ENCODE peak calls at places on chromosome 14, in five cellular contexts. One of them, this sample, is unnamed.

GRCh38 chr14:38210587-38211257 is 3.0 kb downstream of the SSTR1 start:
- DNase-seq in thyroid gland: peak; percentile 13
- DNase-seq in OCI-LY7: no peak
- DNase-seq in activated CD4-positive, CD25-positive, alpha-beta regulatory T cell: no peak
- DNase-seq in Calu3: no peak
- DNase-seq in this sample: no peak

GRCh38 chr14:34257505-34257904 is 204.5 kb downstream of the SPTSSA start:
- DNase-seq in Calu3: no peak
- DNase-seq in thyroid gland: no peak
- DNase-seq in activated CD4-positive, CD25-positive, alpha-beta regulatory T cell: no peak
- DNase-seq in OCI-LY7: no peak
- DNase-seq in this sample: no peak

GRCh38 chr14:95609398-95609990 is 74.6 kb downstream of the GLRX5 start:
- DNase-seq in thyroid gland: peak; percentile 8
- DNase-seq in Calu3: peak; percentile 46
- DNase-seq in OCI-LY7: peak; percentile 81
- DNase-seq in activated CD4-positive, CD25-positive, alpha-beta regulatory T cell: no peak
- DNase-seq in this sample: peak; percentile 18

GRCh38 chr14:79161576-79161975 is 991.4 kb downstream of the NRXN3 start:
- DNase-seq in OCI-LY7: no peak
- DNase-seq in activated CD4-positive, CD25-positive, alpha-beta regulatory T cell: no peak
- DNase-seq in Calu3: no peak
- DNase-seq in thyroid gland: peak; percentile 2
- DNase-seq in this sample: no peak

GRCh38 chr14:73153272-73153671 is 17.0 kb downstream of the PSEN1 start:
- DNase-seq in Calu3: no peak
- DNase-seq in OCI-LY7: no peak
- DNase-seq in thyroid gland: no peak
- DNase-seq in activated CD4-positive, CD25-positive, alpha-beta regulatory T cell: no peak
- DNase-seq in this sample: no peak

GRCh38 chr14:80095623-80096022 is 115.7 kb downstream of the DIO2 start:
- DNase-seq in Calu3: no peak
- DNase-seq in OCI-LY7: no peak
- DNase-seq in thyroid gland: no peak
- DNase-seq in activated CD4-positive, CD25-positive, alpha-beta regulatory T cell: no peak
- DNase-seq in this sample: no peak

GRCh38 chr14:104650057-104650980 is 39.1 kb upstream of the INF2 start:
- DNase-seq in thyroid gland: peak; percentile 55
- DNase-seq in activated CD4-positive, CD25-positive, alpha-beta regulatory T cell: peak; percentile 55
- DNase-seq in Calu3: peak; percentile 83
- DNase-seq in OCI-LY7: peak; percentile 77
- DNase-seq in this sample: no peak

GRCh38 chr14:88129306-88130056 is 124.5 kb downstream of the GPR65 start:
- DNase-seq in thyroid gland: no peak
- DNase-seq in Calu3: no peak
- DNase-seq in activated CD4-positive, CD25-positive, alpha-beta regulatory T cell: no peak
- DNase-seq in OCI-LY7: no peak
- DNase-seq in this sample: no peak

GRCh38 chr14:56247495-56248087 is 129.4 kb downstream of the PELI2 start:
- DNase-seq in thyroid gland: no peak
- DNase-seq in Calu3: no peak
- DNase-seq in OCI-LY7: peak; percentile 18
- DNase-seq in activated CD4-positive, CD25-positive, alpha-beta regulatory T cell: no peak
- DNase-seq in this sample: peak; percentile 2

GRCh38 chr14:23942587-23942986 is 11.0 kb upstream of the DHRS4 start:
- DNase-seq in OCI-LY7: no peak
- DNase-seq in Calu3: no peak
- DNase-seq in activated CD4-positive, CD25-positive, alpha-beta regulatory T cell: no peak
- DNase-seq in thyroid gland: no peak
- DNase-seq in this sample: no peak

GRCh38 chr14:104687601-104688504 is 1.6 kb upstream of the INF2 start:
- DNase-seq in Calu3: peak; percentile 94
- DNase-seq in thyroid gland: peak; percentile 98
- DNase-seq in activated CD4-positive, CD25-positive, alpha-beta regulatory T cell: no peak
- DNase-seq in OCI-LY7: no peak
- DNase-seq in this sample: no peak

GRCh38 chr14:68655961-68656360 is 136.9 kb downstream of the ZFP36L1 start:
- DNase-seq in OCI-LY7: peak; percentile 27
- DNase-seq in thyroid gland: peak; percentile 57
- DNase-seq in activated CD4-positive, CD25-positive, alpha-beta regulatory T cell: no peak
- DNase-seq in Calu3: peak; percentile 45
- DNase-seq in this sample: no peak

GRCh38 chr14:93965287-93965821 is 11.0 kb downstream of the ASB2 start:
- DNase-seq in thyroid gland: no peak
- DNase-seq in OCI-LY7: no peak
- DNase-seq in activated CD4-positive, CD25-positive, alpha-beta regulatory T cell: no peak
- DNase-seq in Calu3: no peak
- DNase-seq in this sample: no peak

GRCh38 chr14:29858299-29858698 is 69.3 kb downstream of the PRKD1 start:
- DNase-seq in OCI-LY7: peak; percentile 1
- DNase-seq in thyroid gland: no peak
- DNase-seq in Calu3: no peak
- DNase-seq in activated CD4-positive, CD25-positive, alpha-beta regulatory T cell: no peak
- DNase-seq in this sample: no peak

GRCh38 chr14:74491952-74492351 is 1.2 kb downstream of the NPC2 start:
- DNase-seq in Calu3: no peak
- DNase-seq in thyroid gland: peak; percentile 39
- DNase-seq in OCI-LY7: peak; percentile 75
- DNase-seq in activated CD4-positive, CD25-positive, alpha-beta regulatory T cell: no peak
- DNase-seq in this sample: no peak

GRCh38 chr14:37869633-37870032 is 274.2 kb downstream of the TTC6 start:
- DNase-seq in OCI-LY7: no peak
- DNase-seq in thyroid gland: no peak
- DNase-seq in Calu3: no peak
- DNase-seq in activated CD4-positive, CD25-positive, alpha-beta regulatory T cell: no peak
- DNase-seq in this sample: no peak

GRCh38 chr14:88750945-88751344 is 41.8 kb downstream of the EML5 start:
- DNase-seq in Calu3: no peak
- DNase-seq in thyroid gland: no peak
- DNase-seq in OCI-LY7: no peak
- DNase-seq in activated CD4-positive, CD25-positive, alpha-beta regulatory T cell: no peak
- DNase-seq in this sample: no peak

GRCh38 chr14:58607571-58608317 is 30.0 kb upstream of the DACT1 start:
- DNase-seq in activated CD4-positive, CD25-positive, alpha-beta regulatory T cell: no peak
- DNase-seq in Calu3: no peak
- DNase-seq in OCI-LY7: no peak
- DNase-seq in thyroid gland: no peak
- DNase-seq in this sample: no peak

GRCh38 chr14:76882646-76883045 is 56.4 kb downstream of the LRRC74A start:
- DNase-seq in OCI-LY7: no peak
- DNase-seq in Calu3: no peak
- DNase-seq in thyroid gland: no peak
- DNase-seq in activated CD4-positive, CD25-positive, alpha-beta regulatory T cell: no peak
- DNase-seq in this sample: no peak

GRCh38 chr14:61699092-61699491 is 3.8 kb downstream of the HIF1A start:
- DNase-seq in activated CD4-positive, CD25-positive, alpha-beta regulatory T cell: no peak
- DNase-seq in thyroid gland: no peak
- DNase-seq in Calu3: no peak
- DNase-seq in OCI-LY7: peak; percentile 38
- DNase-seq in this sample: no peak

GRCh38 chr14:91173221-91173670 is 59.4 kb downstream of the DGLUCY start:
- DNase-seq in Calu3: peak; percentile 84
- DNase-seq in thyroid gland: peak; percentile 90
- DNase-seq in OCI-LY7: peak; percentile 75
- DNase-seq in activated CD4-positive, CD25-positive, alpha-beta regulatory T cell: peak; percentile 59
- DNase-seq in this sample: peak; percentile 10

GRCh38 chr14:105075364-105076295 is 10.4 kb upstream of the GPR132 start:
- DNase-seq in OCI-LY7: no peak
- DNase-seq in thyroid gland: peak; percentile 75
- DNase-seq in activated CD4-positive, CD25-positive, alpha-beta regulatory T cell: no peak
- DNase-seq in Calu3: no peak
- DNase-seq in this sample: no peak

GRCh38 chr14:105905456-105905855 is 379.1 kb downstream of the TMEM121 start:
- DNase-seq in thyroid gland: no peak
- DNase-seq in activated CD4-positive, CD25-positive, alpha-beta regulatory T cell: no peak
- DNase-seq in OCI-LY7: no peak
- DNase-seq in Calu3: no peak
- DNase-seq in this sample: no peak

GRCh38 chr14:103568952-103569351 is 6.2 kb downstream of the COA8 start:
- DNase-seq in thyroid gland: no peak
- DNase-seq in OCI-LY7: no peak
- DNase-seq in activated CD4-positive, CD25-positive, alpha-beta regulatory T cell: no peak
- DNase-seq in Calu3: no peak
- DNase-seq in this sample: no peak